ENCODE peak calls at places on chromosomes 6 and 20, in nine cellular contexts. G is tibial artery; A is CD8-positive, alpha-beta T cell; M is astrocyte of the cerebellum; D is neural progenitor cell; X is cardiac fibroblast; N is cardiac muscle cell; Y is ovary; W is AG09309. Z is an unnamed sample.

GRCh38 chr20:51386586-51386985 is 155.9 kb downstream of the NFATC2 start:
- DNase-seq in G (peak; percentile 4), A (no peak), M (no peak), D (no peak), X (no peak), N (no peak), Y (no peak), W (no peak), Z (no peak)

GRCh38 chr20:2585811-2586210 is 49.4 kb downstream of the TMC2 start:
- DNase-seq in G (no peak), A (no peak), M (peak; percentile 64), D (no peak), X (peak; percentile 61), N (no peak), Y (no peak), W (peak; percentile 11), Z (no peak)

GRCh38 chr20:22977047-22977785 is 57.9 kb upstream of the SSTR4 start:
- DNase-seq in G (no peak), A (no peak), M (no peak), D (no peak), X (no peak), N (no peak), Y (no peak), W (no peak), Z (no peak)

GRCh38 chr6:110415297-110415916 is at the start of gene DDO:
- DNase-seq in G (peak; percentile 93), A (no peak), M (peak; percentile 6), D (no peak), X (peak; percentile 29), N (peak; percentile 14), Y (peak; percentile 32), W (no peak), Z (peak; percentile 36)

GRCh38 chr6:160386869-160387518 is 38.8 kb downstream of the SLC22A3 start:
- DNase-seq in G (no peak), A (no peak), M (no peak), D (no peak), X (no peak), N (no peak), Y (peak; percentile 51), W (no peak), Z (no peak)

GRCh38 chr20:17936791-17937687 is 31.6 kb downstream of the SNX5 start:
- DNase-seq in G (peak; percentile 82), A (no peak), M (no peak), D (no peak), X (peak; percentile 46), N (peak; percentile 51), Y (peak; percentile 73), W (peak; percentile 16), Z (no peak)

GRCh38 chr6:42142118-42142835 is at the start of gene C6orf132:
- DNase-seq in G (peak; percentile 70), A (no peak), M (no peak), D (peak; percentile 76), X (no peak), N (peak; percentile 70), Y (peak; percentile 36), W (no peak), Z (no peak)

GRCh38 chr20:57654998-57655811 is 35.0 kb upstream of the ZBP1 start:
- DNase-seq in G (peak; percentile 63), A (no peak), M (no peak), D (no peak), X (no peak), N (no peak), Y (peak; percentile 34), W (no peak), Z (no peak)

GRCh38 chr6:34102696-34103095 is 43.2 kb downstream of the GRM4 start:
- DNase-seq in G (no peak), A (no peak), M (no peak), D (no peak), X (no peak), N (no peak), Y (no peak), W (no peak), Z (no peak)

GRCh38 chr6:12637960-12638641 is 78.5 kb upstream of the PHACTR1 start:
- DNase-seq in G (no peak), A (no peak), M (peak; percentile 50), D (peak; percentile 76), X (peak; percentile 73), N (peak; percentile 64), Y (no peak), W (peak; percentile 14), Z (peak; percentile 46)

GRCh38 chr6:10396775-10397174 is 18.1 kb downstream of the TFAP2A start:
- DNase-seq in G (no peak), A (no peak), M (no peak), D (no peak), X (no peak), N (no peak), Y (no peak), W (no peak), Z (no peak)

GRCh38 chr20:53671370-53671769 is 77.7 kb upstream of the ZNF217 start:
- DNase-seq in G (no peak), A (no peak), M (no peak), D (no peak), X (no peak), N (no peak), Y (no peak), W (no peak), Z (no peak)

GRCh38 chr20:41862023-41862422 is 243.8 kb upstream of the CHD6 start:
- DNase-seq in G (no peak), A (no peak), M (no peak), D (peak; percentile 60), X (no peak), N (no peak), Y (no peak), W (no peak), Z (no peak)

GRCh38 chr20:39378781-39379180 is 416.6 kb downstream of the DHX35 start:
- DNase-seq in G (no peak), A (no peak), M (no peak), D (no peak), X (no peak), N (no peak), Y (no peak), W (no peak), Z (no peak)

GRCh38 chr6:157513004-157513603 is 132.1 kb downstream of the ZDHHC14 start:
- DNase-seq in G (no peak), A (no peak), M (no peak), D (no peak), X (no peak), N (no peak), Y (no peak), W (no peak), Z (no peak)

DNA sequence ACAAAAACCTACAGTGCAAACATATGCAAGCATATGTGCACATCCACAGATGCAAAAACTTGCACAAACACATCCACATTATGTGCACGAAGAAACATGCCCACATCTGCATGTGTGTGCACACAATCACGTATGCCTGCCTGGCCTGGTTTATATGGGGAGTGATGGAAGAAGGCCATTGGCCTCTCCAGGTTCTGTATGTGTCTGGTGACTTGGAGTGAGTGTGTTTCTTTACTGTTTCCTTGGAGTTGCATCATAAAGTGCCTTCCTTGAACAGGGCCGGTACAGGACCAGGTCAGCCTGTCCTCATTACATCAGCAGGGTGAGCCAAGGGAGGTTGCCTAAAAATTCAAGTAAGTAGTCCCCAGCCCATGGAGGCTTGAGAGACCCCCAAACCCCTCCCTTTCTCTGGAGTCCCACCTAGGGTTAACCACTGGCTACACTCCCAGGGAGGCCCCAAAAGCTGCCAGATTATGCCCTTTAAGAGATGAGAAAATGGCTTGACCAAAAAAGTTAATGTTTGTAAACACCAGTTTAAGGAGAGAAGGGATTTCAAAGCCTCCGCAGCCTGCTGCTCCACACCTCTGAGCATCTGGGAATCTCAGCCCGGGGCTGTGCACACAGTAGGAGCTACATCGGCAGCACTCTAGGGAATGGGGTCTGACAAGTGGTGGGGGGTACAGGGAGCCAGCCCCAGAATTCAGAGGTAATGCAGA is 140.8 kb downstream of the VEGFA start:
- DNase-seq in G (no peak), A (no peak), M (no peak), D (no peak), X (peak; percentile 78), N (no peak), Y (no peak), W (peak; percentile 62), Z (no peak)
- H3K4me3 ChIP-seq in G (no peak overlapping the region), A (no peak overlapping the region), M (no peak overlapping the region), D (no peak overlapping the region), X (no peak overlapping the region), N (no peak overlapping the region), Y (no peak overlapping the region), W (no peak overlapping the region), Z (no peak overlapping the region)

GRCh38 chr6:89161326-89162046 is 15.6 kb downstream of the PM20D2 start:
- DNase-seq in G (no peak), A (no peak), M (peak; percentile 54), D (peak; percentile 42), X (no peak), N (no peak), Y (no peak), W (no peak), Z (no peak)
- TF ChIP-seq CTCF in G (no peak), A (no peak), M (no peak), D (peak; percentile 38), X (no peak), N (no peak), Y (no peak), W (no peak), Z (no peak)

GRCh38 chr6:167747152-167747427 is 79.6 kb upstream of the AFDN start:
- DNase-seq in G (no peak), A (no peak), M (no peak), D (no peak), X (no peak), N (no peak), Y (no peak), W (no peak), Z (no peak)

GRCh38 chr6:167746377-167747151 is 80.1 kb upstream of the AFDN start:
- DNase-seq in G (no peak), A (no peak), M (no peak), D (no peak), X (no peak), N (no peak), Y (no peak), W (no peak), Z (no peak)

GRCh38 chr6:167748046-167748445 is 78.7 kb upstream of the AFDN start:
- DNase-seq in G (no peak), A (no peak), M (no peak), D (no peak), X (no peak), N (no peak), Y (no peak), W (no peak), Z (no peak)

GRCh38 chr6:167748458-167749379 is 78.0 kb upstream of the AFDN start:
- DNase-seq in G (no peak), A (no peak), M (no peak), D (no peak), X (no peak), N (no peak), Y (no peak), W (no peak), Z (no peak)

GRCh38 chr6:167747645-167748044 is 79.1 kb upstream of the AFDN start:
- DNase-seq in G (no peak), A (no peak), M (no peak), D (no peak), X (no peak), N (no peak), Y (no peak), W (no peak), Z (no peak)
- H3K4me3 ChIP-seq in G (no peak overlapping the region), A (no peak overlapping the region), M (no peak overlapping the region), D (no peak overlapping the region), X (no peak overlapping the region), N (no peak overlapping the region), Y (no peak overlapping the region), W (no peak overlapping the region), Z (no peak overlapping the region)

DNA sequence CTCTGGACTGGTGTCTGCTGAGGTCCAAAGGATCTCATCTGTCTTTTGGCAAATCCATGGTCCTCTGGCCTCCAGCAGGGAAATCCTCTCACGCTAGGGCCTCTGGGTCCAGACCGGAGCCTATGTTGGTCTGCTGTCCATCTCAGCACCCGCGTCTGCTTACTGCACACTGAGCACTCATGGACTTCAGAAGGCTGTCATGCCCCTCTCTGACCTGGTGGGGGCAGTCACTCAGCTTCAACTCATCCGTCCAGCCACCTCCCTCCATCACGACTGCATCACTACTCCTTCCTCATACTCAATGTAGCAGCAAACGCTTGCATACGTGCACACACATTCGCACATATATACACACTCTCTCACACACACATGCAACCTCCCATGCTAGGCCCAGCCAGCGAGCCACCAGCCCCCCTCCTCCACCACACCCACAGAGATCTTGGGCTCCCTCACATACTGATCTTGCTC is 33.3 kb downstream of the GABRR2 start:
- DNase-seq in G (no peak), A (no peak), M (no peak), D (peak; percentile 73), X (peak; percentile 55), N (peak; percentile 61), Y (no peak), W (no peak), Z (no peak)
- TF ChIP-seq CTCF in G (no peak), A (peak; percentile 30), M (peak; percentile 40), D (peak; percentile 67), X (peak; percentile 66), N (peak; percentile 57), Y (no peak), W (peak; percentile 49), Z (peak; percentile 76)